ENCODE peak calls at places on chromosomes 16 and 17, in four cellular contexts. B, H, Q and I are unnamed samples.

GRCh38 chr16:15880909-15881308 is 7.5 kb downstream of the CEP20 start:
- DNase-seq in Q (no peak), H (no peak), B (no peak), I (no peak)

GRCh38 chr16:21684199-21684598 is 20.4 kb downstream of the OTOA start:
- DNase-seq in H (no peak), B (no peak), Q (no peak), I (no peak)

GRCh38 chr16:24315343-24315742 is 59.2 kb downstream of the CACNG3 start:
- DNase-seq in Q (no peak), H (no peak), B (no peak), I (no peak)

GRCh38 chr16:68331879-68332410 is 21.1 kb downstream of the PRMT7 start:
- DNase-seq in Q (no peak), B (no peak), H (peak; percentile 37), I (no peak)

GRCh38 chr17:79864147-79864546 is 24.9 kb upstream of the CBX4 start:
- DNase-seq in B (no peak), Q (no peak), H (no peak), I (no peak)

GRCh38 chr16:84459941-84460405 is 44.5 kb downstream of the MEAK7 start:
- DNase-seq in Q (no peak), H (no peak), B (no peak), I (peak; percentile 3)

GRCh38 chr16:85475233-85475632 is 137.9 kb upstream of the GSE1 start:
- DNase-seq in H (no peak), B (no peak), Q (no peak), I (no peak)

GRCh38 chr16:54594646-54595381 is 308.2 kb upstream of the IRX3 start:
- DNase-seq in H (no peak), B (no peak), Q (no peak), I (no peak)

GRCh38 chr16:66872524-66872923 is 7.8 kb upstream of the PDP2 start:
- DNase-seq in H (no peak), Q (no peak), B (no peak), I (no peak)

GRCh38 chr17:30363715-30364202 is 15.0 kb upstream of the CPD start:
- DNase-seq in B (peak; percentile 34), Q (no peak), H (no peak), I (no peak)

GRCh38 chr17:82959990-82960418 is 119.4 kb upstream of the METRNL start:
- DNase-seq in H (no peak), B (no peak), Q (no peak), I (no peak)

GRCh38 chr16:31141489-31142108 is 6.1 kb upstream of the PRSS8 start:
- DNase-seq in Q (no peak), B (no peak), H (peak; percentile 46), I (no peak)

GRCh38 chr17:48626470-48627241 is 498 bp upstream of the HOXB9 start:
- DNase-seq in B (no peak), Q (peak; percentile 81), H (no peak), I (no peak)

GRCh38 chr17:64205804-64206203 is 57.3 kb downstream of the TEX2 start:
- DNase-seq in B (no peak), Q (no peak), H (no peak), I (no peak)

GRCh38 chr17:13581925-13582324 is 19.8 kb downstream of the HS3ST3A1 start:
- DNase-seq in B (no peak), H (no peak), Q (no peak), I (no peak)

GRCh38 chr17:45092932-45093430 is 31.9 kb downstream of the NMT1 start:
- DNase-seq in H (peak; percentile 96), B (no peak), Q (no peak), I (no peak)